ENCODE peak calls at places on chromosome 1, in seven cellular contexts. U is heart right ventricle, Z is bronchial epithelial cell, H is iPS DF 6.9, B is tibial artery, P is body of pancreas, T is NT2/D1. L is an unnamed sample.

GRCh38 chr1:110053557-110054428 is 16.7 kb downstream of the ALX3 start:
- DNase-seq in U (peak; percentile 62), Z (peak; percentile 33), H (no peak), B (no peak), P (peak; percentile 73), T (no peak), L (peak; percentile 60)

GRCh38 chr1:209202826-209203439 is 380.6 kb upstream of the CAMK1G start:
- DNase-seq in U (no peak), Z (peak; percentile 54), H (no peak), B (no peak), P (peak; percentile 16), T (peak; percentile 66), L (no peak)

GRCh38 chr1:214321686-214322453 is 40.9 kb downstream of the SMYD2 start:
- DNase-seq in U (no peak), Z (no peak), H (no peak), B (no peak), P (no peak), T (no peak), L (no peak)

GRCh38 chr1:116910379-116911165 is 856 bp downstream of the PTGFRN start:
- DNase-seq in U (peak; percentile 31), Z (no peak), H (no peak), B (peak; percentile 67), P (peak; percentile 64), T (no peak), L (no peak)

GRCh38 chr1:76764638-76765572 is 102.4 kb upstream of the ST6GALNAC5 start:
- DNase-seq in U (peak; percentile 11), Z (no peak), H (no peak), B (no peak), P (no peak), T (no peak), L (no peak)

GRCh38 chr1:109933856-109934711 is 23.4 kb downstream of the CSF1 start:
- DNase-seq in U (no peak), Z (no peak), H (no peak), B (no peak), P (no peak), T (no peak), L (no peak)

GRCh38 chr1:172322219-172323061 is 98.0 kb upstream of the C1orf105 start:
- DNase-seq in U (peak; percentile 37), Z (peak; percentile 84), H (no peak), B (peak; percentile 82), P (peak; percentile 34), T (no peak), L (no peak)

GRCh38 chr1:229018674-229019295 is 252.1 kb upstream of the RAB4A start:
- DNase-seq in U (no peak), Z (no peak), H (no peak), B (no peak), P (no peak), T (no peak), L (no peak)

GRCh38 chr1:212950243-212951057 is at the start of gene VASH2:
- DNase-seq in U (peak; percentile 80), Z (peak; percentile 44), H (peak; percentile 77), B (peak; percentile 79), P (peak; percentile 67), T (peak; percentile 86), L (peak; percentile 92)

GRCh38 chr1:24586119-24586518 is 30.2 kb downstream of the NCMAP start:
- DNase-seq in U (no peak), Z (no peak), H (no peak), B (no peak), P (no peak), T (no peak), L (no peak)
- H3K4me3 ChIP-seq in U (no peak overlapping the region), Z (no peak overlapping the region), H (no peak overlapping the region), B (no peak overlapping the region), P (no peak overlapping the region), T (no peak overlapping the region), L (no peak overlapping the region)

DNA sequence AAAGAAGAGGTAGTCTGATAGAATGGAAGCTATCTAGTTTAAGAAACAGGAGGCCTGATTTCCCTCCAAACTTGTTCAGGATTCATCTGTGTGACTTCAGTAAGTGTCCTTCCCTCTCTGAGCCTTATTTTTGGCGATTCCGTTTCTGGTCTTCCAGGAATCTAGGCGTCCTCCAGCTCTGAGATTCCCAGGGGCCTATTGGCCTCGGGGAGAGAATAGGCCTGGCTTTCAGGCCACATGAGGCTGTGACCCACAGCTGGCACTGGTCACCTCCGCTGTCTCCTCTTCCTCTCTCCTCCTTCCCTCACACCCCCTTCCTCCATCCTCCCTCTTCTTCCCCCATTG is 95.0 kb downstream of the FOXD2 start:
- DNase-seq in U (no peak), Z (no peak), H (no peak), B (no peak), P (no peak), T (no peak), L (no peak)
- H3K4me3 ChIP-seq in U (no peak overlapping the region), Z (peak overlapping the region; percentile 20), H (peak overlapping the region; percentile 11), B (peak overlapping the region; percentile 44), P (no peak overlapping the region), T (peak overlapping the region; percentile 29), L (peak overlapping the region; percentile 57)

DNA sequence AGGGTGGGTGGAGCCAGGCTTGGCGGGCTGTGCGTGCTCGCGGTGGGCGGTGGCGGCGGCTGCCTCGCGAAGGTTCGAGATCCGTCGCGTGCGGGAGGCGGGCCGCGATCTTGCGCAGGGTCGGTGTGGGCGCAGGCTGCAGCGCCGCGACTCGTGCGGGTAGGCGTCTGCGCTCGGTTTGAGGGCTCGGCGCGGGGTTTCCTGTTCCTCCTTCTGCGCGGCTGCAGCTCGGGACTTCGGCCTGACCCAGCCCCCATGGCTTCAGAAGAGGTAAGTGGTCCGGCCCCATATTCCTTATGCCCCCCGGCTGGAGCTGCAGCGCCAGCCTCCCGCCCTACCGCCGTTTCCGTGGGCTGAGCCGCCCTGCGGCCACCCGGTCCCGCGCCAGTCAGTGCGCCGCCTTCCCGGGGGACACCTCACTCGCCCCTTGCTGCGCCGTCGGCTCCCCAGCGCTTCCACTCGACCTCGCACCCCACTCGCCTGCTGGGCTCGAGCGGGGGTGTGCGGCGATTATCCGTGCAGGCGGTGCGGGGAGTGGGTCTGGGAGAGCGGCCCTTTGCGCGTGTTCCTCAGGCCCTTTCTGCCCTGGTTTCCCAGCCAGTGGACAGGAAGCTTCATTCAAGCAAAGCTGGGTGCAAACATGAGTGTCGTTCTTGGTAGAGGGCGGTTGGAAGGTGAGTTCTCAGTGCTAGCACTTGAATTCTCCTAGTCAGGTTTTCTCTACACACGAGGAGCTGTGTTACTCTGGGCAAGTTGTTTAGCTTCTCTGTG is at the start of gene CACYBP:
- DNase-seq in U (peak; percentile 43), Z (peak; percentile 35), H (no peak), B (peak; percentile 79), P (no peak), T (peak; percentile 11), L (peak; percentile 34)
- H3K4me3 ChIP-seq in U (peak within 1 kb of the TSS; percentile 75), Z (peak within 1 kb of the TSS; percentile 78), H (peak within 1 kb of the TSS; percentile 80), B (peak within 1 kb of the TSS; percentile 90), P (peak within 1 kb of the TSS; percentile 75), T (peak within 1 kb of the TSS; percentile 98), L (peak within 1 kb of the TSS; percentile 87)

DNA sequence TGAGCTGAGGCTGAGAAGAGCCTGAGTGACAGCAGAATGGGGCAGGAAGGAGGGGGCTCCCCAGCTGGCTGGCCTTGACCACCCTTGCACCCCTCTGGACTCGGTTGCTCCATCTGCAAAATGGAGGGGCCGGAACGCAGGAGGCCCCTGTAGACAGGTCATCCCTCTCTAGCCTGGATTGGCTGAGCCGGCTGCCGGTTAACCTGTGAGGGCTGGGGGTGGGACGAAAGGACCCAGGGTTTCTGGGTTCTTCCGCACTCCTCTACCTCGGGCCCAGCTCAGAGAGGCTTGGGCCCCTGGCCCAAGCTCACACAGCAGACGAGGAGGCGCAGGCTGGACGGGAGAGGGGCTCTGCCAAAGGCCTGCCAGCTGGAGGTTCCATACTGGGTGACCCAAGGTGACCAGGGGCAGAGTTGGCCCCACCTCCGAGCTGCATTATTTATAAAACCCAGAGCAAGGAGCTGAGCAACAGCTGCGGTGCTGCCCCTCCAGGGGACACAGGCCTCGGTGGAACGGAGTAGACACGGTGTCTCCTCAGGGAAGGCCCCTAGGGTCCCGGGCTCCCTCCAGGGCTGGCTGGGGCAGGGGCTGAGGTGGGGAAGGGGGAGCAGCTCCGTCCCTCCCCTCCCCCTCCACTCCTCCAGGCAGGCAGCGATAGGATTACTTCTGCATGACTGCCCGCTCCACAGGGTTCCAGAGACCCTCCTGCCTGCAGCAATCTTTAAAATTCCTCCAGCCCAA is 11.2 kb downstream of the AHDC1 start:
- DNase-seq in U (no peak), Z (no peak), H (no peak), B (no peak), P (no peak), T (peak; percentile 84), L (no peak)
- H3K4me3 ChIP-seq in U (no peak overlapping the region), Z (no peak overlapping the region), H (no peak overlapping the region), B (no peak overlapping the region), P (no peak overlapping the region), T (peak overlapping the region; percentile 31), L (no peak overlapping the region)

GRCh38 chr1:224188286-224188685 is 5.2 kb downstream of the DEGS1 start:
- DNase-seq in U (no peak), Z (no peak), H (no peak), B (no peak), P (no peak), T (no peak), L (no peak)

GRCh38 chr1:224182866-224183590 is at the start of gene DEGS1:
- DNase-seq in U (peak; percentile 77), Z (peak; percentile 48), H (no peak), B (peak; percentile 93), P (peak; percentile 89), T (peak; percentile 79), L (peak; percentile 77)

GRCh38 chr1:224182057-224182865 is 779 bp upstream of the DEGS1 start:
- DNase-seq in U (no peak), Z (peak; percentile 51), H (no peak), B (no peak), P (no peak), T (no peak), L (no peak)

GRCh38 chr1:224183591-224184312 is 712 bp downstream of the DEGS1 start:
- DNase-seq in U (peak; percentile 42), Z (peak; percentile 27), H (no peak), B (peak; percentile 79), P (peak; percentile 52), T (no peak), L (no peak)

GRCh38 chr1:224185208-224185607 is 2.2 kb downstream of the DEGS1 start:
- DNase-seq in U (no peak), Z (no peak), H (no peak), B (no peak), P (no peak), T (no peak), L (no peak)
- H3K4me3 ChIP-seq in U (no peak overlapping the region), Z (no peak overlapping the region), H (no peak overlapping the region), B (no peak overlapping the region), P (no peak overlapping the region), T (no peak overlapping the region), L (no peak overlapping the region)

DNA sequence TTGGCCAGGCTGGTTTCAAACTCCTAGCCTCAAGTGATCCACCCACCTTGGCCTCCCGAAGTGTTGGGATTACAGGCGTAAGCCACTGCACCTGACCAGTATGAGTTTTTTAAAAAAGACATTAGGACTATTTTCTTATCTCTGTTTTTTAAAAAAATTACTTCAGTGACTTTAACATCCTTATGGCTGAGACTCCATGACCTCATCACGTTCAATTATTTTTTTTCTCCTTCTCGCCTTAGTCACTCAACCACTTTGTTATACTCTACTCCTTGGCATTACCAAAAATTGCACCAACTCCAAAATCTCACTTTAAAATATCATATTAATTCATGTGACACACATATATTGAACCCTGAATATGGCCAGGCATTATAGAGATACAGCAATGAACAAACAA is 35.5 kb downstream of the EIF2B3 start:
- DNase-seq in U (no peak), Z (no peak), H (no peak), B (no peak), P (no peak), T (no peak), L (no peak)
- H3K4me3 ChIP-seq in U (no peak overlapping the region), Z (no peak overlapping the region), H (no peak overlapping the region), B (no peak overlapping the region), P (no peak overlapping the region), T (no peak overlapping the region), L (no peak overlapping the region)

L was measured in dorsolateral prefrontal cortex.